ENCODE peak calls at places on chromosomes 11 and 22, in ten cellular contexts. One of them, this sample, is unnamed.

GRCh38 chr11:110243804-110244203 is 52.6 kb downstream of the RDX start:
- DNase-seq in PC-9: no peak
- DNase-seq in cardiac fibroblast: no peak
- DNase-seq in sigmoid colon: no peak
- DNase-seq in upper lobe of right lung: no peak
- DNase-seq in HL-60: no peak
- DNase-seq in tibial artery: no peak
- DNase-seq in AG04450: no peak
- DNase-seq in endothelial cell of umbilical vein: no peak
- DNase-seq in heart right ventricle: no peak
- DNase-seq in this sample: no peak

GRCh38 chr11:95888852-95889251 is 35.1 kb downstream of the MTMR2 start:
- DNase-seq in PC-9: peak
- DNase-seq in cardiac fibroblast: no peak
- DNase-seq in sigmoid colon: no peak
- DNase-seq in upper lobe of right lung: no peak
- DNase-seq in HL-60: no peak
- DNase-seq in tibial artery: no peak
- DNase-seq in AG04450: no peak
- DNase-seq in endothelial cell of umbilical vein: no peak
- DNase-seq in heart right ventricle: no peak
- DNase-seq in this sample: no peak

GRCh38 chr22:20602589-20603164 is 95.3 kb downstream of the MED15 start:
- DNase-seq in PC-9: no peak
- DNase-seq in cardiac fibroblast: no peak
- DNase-seq in sigmoid colon: no peak
- DNase-seq in upper lobe of right lung: no peak
- DNase-seq in HL-60: no peak
- DNase-seq in tibial artery: no peak
- DNase-seq in AG04450: no peak
- DNase-seq in endothelial cell of umbilical vein: no peak
- DNase-seq in heart right ventricle: no peak
- DNase-seq in this sample: no peak

GRCh38 chr11:128105511-128105910 is 481.8 kb downstream of the ETS1 start:
- DNase-seq in PC-9: no peak
- DNase-seq in cardiac fibroblast: no peak
- DNase-seq in sigmoid colon: no peak
- DNase-seq in upper lobe of right lung: no peak
- DNase-seq in HL-60: no peak
- DNase-seq in tibial artery: no peak
- DNase-seq in AG04450: no peak
- DNase-seq in endothelial cell of umbilical vein: no peak
- DNase-seq in heart right ventricle: no peak
- DNase-seq in this sample: no peak

GRCh38 chr11:33634291-33634834 is 66.3 kb downstream of the C11orf91 start:
- DNase-seq in PC-9: peak
- DNase-seq in cardiac fibroblast: peak
- DNase-seq in sigmoid colon: no peak
- DNase-seq in upper lobe of right lung: no peak
- DNase-seq in HL-60: no peak
- DNase-seq in tibial artery: no peak
- DNase-seq in AG04450: no peak
- DNase-seq in endothelial cell of umbilical vein: no peak
- DNase-seq in heart right ventricle: no peak
- DNase-seq in this sample: no peak

GRCh38 chr11:35327829-35328228 is 91.5 kb downstream of the SLC1A2 start:
- DNase-seq in PC-9: no peak
- DNase-seq in cardiac fibroblast: no peak
- DNase-seq in sigmoid colon: no peak
- DNase-seq in upper lobe of right lung: no peak
- DNase-seq in HL-60: no peak
- DNase-seq in tibial artery: no peak
- DNase-seq in AG04450: no peak
- DNase-seq in endothelial cell of umbilical vein: no peak
- DNase-seq in heart right ventricle: no peak
- DNase-seq in this sample: no peak

GRCh38 chr22:28023036-28023435 is 104.0 kb upstream of the PITPNB start:
- DNase-seq in PC-9: no peak
- DNase-seq in cardiac fibroblast: no peak
- DNase-seq in sigmoid colon: peak
- DNase-seq in upper lobe of right lung: peak
- DNase-seq in HL-60: no peak
- DNase-seq in tibial artery: no peak
- DNase-seq in AG04450: no peak
- DNase-seq in endothelial cell of umbilical vein: no peak
- DNase-seq in heart right ventricle: no peak
- DNase-seq in this sample: no peak

GRCh38 chr11:96187779-96188624 is 155.0 kb downstream of the MAML2 start:
- DNase-seq in PC-9: peak
- DNase-seq in cardiac fibroblast: peak
- DNase-seq in sigmoid colon: no peak
- DNase-seq in upper lobe of right lung: no peak
- DNase-seq in HL-60: no peak
- DNase-seq in tibial artery: peak
- DNase-seq in AG04450: no peak
- DNase-seq in endothelial cell of umbilical vein: peak
- DNase-seq in heart right ventricle: no peak
- DNase-seq in this sample: no peak

GRCh38 chr22:29994941-29995340 is 85.3 kb upstream of the HORMAD2 start:
- DNase-seq in PC-9: peak
- DNase-seq in cardiac fibroblast: peak
- DNase-seq in sigmoid colon: no peak
- DNase-seq in upper lobe of right lung: no peak
- DNase-seq in HL-60: no peak
- DNase-seq in tibial artery: no peak
- DNase-seq in AG04450: no peak
- DNase-seq in endothelial cell of umbilical vein: peak
- DNase-seq in heart right ventricle: no peak
- DNase-seq in this sample: no peak

GRCh38 chr22:29997516-29997915 is 82.7 kb upstream of the HORMAD2 start:
- DNase-seq in PC-9: no peak
- DNase-seq in cardiac fibroblast: no peak
- DNase-seq in sigmoid colon: no peak
- DNase-seq in upper lobe of right lung: no peak
- DNase-seq in HL-60: no peak
- DNase-seq in tibial artery: no peak
- DNase-seq in AG04450: no peak
- DNase-seq in endothelial cell of umbilical vein: peak
- DNase-seq in heart right ventricle: no peak
- DNase-seq in this sample: no peak

GRCh38 chr22:29992341-29993275 is 87.7 kb upstream of the HORMAD2 start:
- DNase-seq in PC-9: no peak
- DNase-seq in cardiac fibroblast: peak
- DNase-seq in sigmoid colon: no peak
- DNase-seq in upper lobe of right lung: no peak
- DNase-seq in HL-60: no peak
- DNase-seq in tibial artery: no peak
- DNase-seq in AG04450: no peak
- DNase-seq in endothelial cell of umbilical vein: no peak
- DNase-seq in heart right ventricle: no peak
- DNase-seq in this sample: no peak

GRCh38 chr22:29998627-29999026 is 81.6 kb upstream of the HORMAD2 start:
- DNase-seq in PC-9: no peak
- DNase-seq in cardiac fibroblast: peak
- DNase-seq in sigmoid colon: no peak
- DNase-seq in upper lobe of right lung: no peak
- DNase-seq in HL-60: no peak
- DNase-seq in tibial artery: no peak
- DNase-seq in AG04450: no peak
- DNase-seq in endothelial cell of umbilical vein: no peak
- DNase-seq in heart right ventricle: no peak
- DNase-seq in this sample: no peak

DNA sequence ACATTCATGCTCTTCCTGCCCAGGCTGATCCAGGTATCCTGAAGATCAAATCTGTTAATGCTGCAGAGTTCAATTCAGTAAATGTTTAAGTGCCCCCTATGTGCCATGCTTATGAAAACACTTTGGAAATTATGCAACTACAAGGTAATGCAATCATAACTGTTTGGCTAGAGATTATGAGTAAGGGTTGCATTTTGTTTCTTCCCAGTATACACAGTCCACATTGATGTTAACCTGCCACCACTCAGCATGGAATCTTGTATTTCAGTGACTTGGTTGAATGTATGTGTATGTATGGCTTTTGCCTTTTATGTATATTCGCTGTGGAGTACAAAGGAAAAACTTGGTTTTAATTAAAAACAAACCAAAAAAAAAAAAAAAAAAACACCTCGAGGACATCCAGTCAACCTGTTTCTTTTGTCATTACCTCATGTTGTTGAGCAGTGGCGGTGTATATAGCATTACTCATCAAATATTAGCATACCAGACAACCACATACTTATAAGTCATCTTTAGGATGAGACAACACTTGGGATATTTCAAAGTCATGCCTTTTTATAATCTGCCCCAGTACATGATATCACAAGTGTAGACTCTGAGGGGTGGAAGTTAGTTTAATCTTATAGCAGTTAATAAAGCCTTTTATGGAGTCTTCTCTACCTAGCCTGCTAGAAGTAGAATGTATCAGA is 86.1 kb upstream of the HORMAD2 start:
- DNase-seq in PC-9: peak
- DNase-seq in cardiac fibroblast: peak
- DNase-seq in sigmoid colon: no peak
- DNase-seq in upper lobe of right lung: no peak
- DNase-seq in HL-60: peak
- DNase-seq in tibial artery: no peak
- DNase-seq in AG04450: no peak
- DNase-seq in endothelial cell of umbilical vein: peak
- DNase-seq in heart right ventricle: no peak
- DNase-seq in this sample: no peak
- TF ChIP-seq CTCF in PC-9: peak
- TF ChIP-seq CTCF in cardiac fibroblast: peak
- TF ChIP-seq CTCF in sigmoid colon: no peak
- TF ChIP-seq CTCF in upper lobe of right lung: peak
- TF ChIP-seq CTCF in HL-60: peak
- TF ChIP-seq CTCF in tibial artery: no peak
- TF ChIP-seq CTCF in AG04450: peak
- TF ChIP-seq CTCF in endothelial cell of umbilical vein: no peak
- TF ChIP-seq CTCF in heart right ventricle: peak
- TF ChIP-seq CTCF in this sample: no peak

DNA sequence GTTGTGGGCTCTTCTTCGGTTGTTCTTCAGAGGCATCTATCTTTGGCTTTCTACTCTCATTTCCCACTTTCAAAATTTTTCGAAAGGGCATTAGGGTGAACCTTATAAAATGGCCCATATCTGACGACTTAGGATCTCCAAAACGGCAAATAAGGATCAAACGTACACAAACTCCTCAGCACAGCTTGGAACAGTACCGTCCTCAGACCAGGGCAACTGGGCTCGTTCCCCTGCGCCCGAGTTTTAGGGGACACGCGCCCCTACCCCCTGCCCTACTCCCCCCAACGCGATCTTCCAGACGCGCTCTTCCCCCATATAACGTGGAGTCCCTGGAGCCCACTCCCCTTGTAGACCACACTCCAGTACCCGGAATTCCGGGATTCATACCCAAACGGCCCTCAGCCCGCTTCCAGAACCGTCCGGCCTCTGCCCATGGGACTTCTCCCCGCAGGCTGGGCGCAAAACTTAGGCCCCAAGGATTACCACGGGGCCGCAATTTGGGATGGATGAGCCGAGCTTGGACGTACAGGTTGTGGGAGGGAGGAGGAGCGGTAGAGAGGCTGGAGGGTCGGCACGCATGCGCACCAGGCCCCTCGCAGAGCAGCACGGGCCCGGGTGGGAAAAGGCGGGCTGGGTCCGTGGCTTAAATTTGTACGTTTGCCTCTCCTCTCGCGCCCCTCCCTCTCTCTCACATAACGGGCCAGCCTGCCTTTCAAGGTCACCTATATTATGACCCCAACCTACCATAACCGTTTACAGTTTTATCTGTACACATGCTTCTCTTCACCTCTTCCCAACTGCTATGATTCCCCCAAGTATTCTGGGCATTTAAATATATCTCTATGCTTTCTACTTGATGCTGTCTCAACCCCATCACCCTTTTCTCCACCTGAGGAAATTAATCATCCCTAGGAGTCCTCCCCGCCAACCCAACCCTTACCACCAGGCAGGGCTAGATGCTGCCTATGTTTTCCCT is 3.4 kb downstream of the CCDC89 start:
- DNase-seq in PC-9: no peak
- DNase-seq in cardiac fibroblast: peak
- DNase-seq in sigmoid colon: peak
- DNase-seq in upper lobe of right lung: peak
- DNase-seq in HL-60: no peak
- DNase-seq in tibial artery: peak
- DNase-seq in AG04450: peak
- DNase-seq in endothelial cell of umbilical vein: peak
- DNase-seq in heart right ventricle: peak
- DNase-seq in this sample: no peak
- H3K4me3 ChIP-seq in PC-9: no peak
- H3K4me3 ChIP-seq in cardiac fibroblast: peak
- H3K4me3 ChIP-seq in sigmoid colon: peak
- H3K4me3 ChIP-seq in upper lobe of right lung: peak
- H3K4me3 ChIP-seq in HL-60: no peak
- H3K4me3 ChIP-seq in tibial artery: peak
- H3K4me3 ChIP-seq in AG04450: peak
- H3K4me3 ChIP-seq in endothelial cell of umbilical vein: peak
- H3K4me3 ChIP-seq in heart right ventricle: peak
- H3K4me3 ChIP-seq in this sample: peak

GRCh38 chr11:8234910-8235309 is 28.8 kb downstream of the LMO1 start:
- DNase-seq in PC-9: no peak
- DNase-seq in cardiac fibroblast: no peak
- DNase-seq in sigmoid colon: no peak
- DNase-seq in upper lobe of right lung: no peak
- DNase-seq in HL-60: no peak
- DNase-seq in tibial artery: no peak
- DNase-seq in AG04450: no peak
- DNase-seq in endothelial cell of umbilical vein: no peak
- DNase-seq in heart right ventricle: no peak
- DNase-seq in this sample: no peak

GRCh38 chr11:8234425-8234821 is 29.3 kb downstream of the LMO1 start:
- DNase-seq in PC-9: no peak
- DNase-seq in cardiac fibroblast: no peak
- DNase-seq in sigmoid colon: no peak
- DNase-seq in upper lobe of right lung: no peak
- DNase-seq in HL-60: no peak
- DNase-seq in tibial artery: no peak
- DNase-seq in AG04450: no peak
- DNase-seq in endothelial cell of umbilical vein: no peak
- DNase-seq in heart right ventricle: no peak
- DNase-seq in this sample: no peak

GRCh38 chr11:8237453-8237852 is 26.2 kb downstream of the LMO1 start:
- DNase-seq in PC-9: no peak
- DNase-seq in cardiac fibroblast: no peak
- DNase-seq in sigmoid colon: no peak
- DNase-seq in upper lobe of right lung: no peak
- DNase-seq in HL-60: no peak
- DNase-seq in tibial artery: no peak
- DNase-seq in AG04450: no peak
- DNase-seq in endothelial cell of umbilical vein: no peak
- DNase-seq in heart right ventricle: no peak
- DNase-seq in this sample: no peak

GRCh38 chr11:8233691-8234424 is 29.8 kb downstream of the LMO1 start:
- DNase-seq in PC-9: peak
- DNase-seq in cardiac fibroblast: peak
- DNase-seq in sigmoid colon: no peak
- DNase-seq in upper lobe of right lung: no peak
- DNase-seq in HL-60: no peak
- DNase-seq in tibial artery: no peak
- DNase-seq in AG04450: no peak
- DNase-seq in endothelial cell of umbilical vein: no peak
- DNase-seq in heart right ventricle: peak
- DNase-seq in this sample: no peak

GRCh38 chr11:8235925-8236324 is 27.8 kb downstream of the LMO1 start:
- DNase-seq in PC-9: no peak
- DNase-seq in cardiac fibroblast: no peak
- DNase-seq in sigmoid colon: no peak
- DNase-seq in upper lobe of right lung: no peak
- DNase-seq in HL-60: no peak
- DNase-seq in tibial artery: no peak
- DNase-seq in AG04450: no peak
- DNase-seq in endothelial cell of umbilical vein: no peak
- DNase-seq in heart right ventricle: no peak
- DNase-seq in this sample: no peak
- TF ChIP-seq CTCF in PC-9: no peak
- TF ChIP-seq CTCF in cardiac fibroblast: no peak
- TF ChIP-seq CTCF in sigmoid colon: no peak
- TF ChIP-seq CTCF in upper lobe of right lung: no peak
- TF ChIP-seq CTCF in HL-60: no peak
- TF ChIP-seq CTCF in tibial artery: no peak
- TF ChIP-seq CTCF in AG04450: no peak
- TF ChIP-seq CTCF in endothelial cell of umbilical vein: no peak
- TF ChIP-seq CTCF in heart right ventricle: no peak
- TF ChIP-seq CTCF in this sample: no peak

DNA sequence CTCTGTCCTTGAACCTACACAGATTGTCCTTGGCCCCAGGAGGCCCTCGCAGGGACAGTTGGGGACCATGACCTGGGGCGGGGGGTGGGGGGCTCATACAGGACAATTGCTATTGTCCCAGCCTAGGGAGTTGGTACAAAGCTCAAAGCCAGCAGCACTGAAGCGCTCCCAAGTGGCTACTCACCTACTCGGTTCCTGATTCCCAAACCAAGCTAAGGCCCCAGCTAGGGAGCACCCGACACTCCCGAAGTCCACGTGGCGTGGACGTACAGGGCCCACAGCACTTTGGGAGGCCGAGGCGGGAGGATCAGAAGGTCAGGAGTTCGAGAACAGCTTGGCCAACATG is 80.6 kb downstream of the CELSR1 start:
- DNase-seq in PC-9: no peak
- DNase-seq in cardiac fibroblast: no peak
- DNase-seq in sigmoid colon: no peak
- DNase-seq in upper lobe of right lung: no peak
- DNase-seq in HL-60: no peak
- DNase-seq in tibial artery: no peak
- DNase-seq in AG04450: no peak
- DNase-seq in endothelial cell of umbilical vein: no peak
- DNase-seq in heart right ventricle: no peak
- DNase-seq in this sample: no peak
- H3K4me3 ChIP-seq in PC-9: no peak
- H3K4me3 ChIP-seq in cardiac fibroblast: no peak
- H3K4me3 ChIP-seq in sigmoid colon: no peak
- H3K4me3 ChIP-seq in upper lobe of right lung: no peak
- H3K4me3 ChIP-seq in HL-60: no peak
- H3K4me3 ChIP-seq in tibial artery: no peak
- H3K4me3 ChIP-seq in AG04450: no peak
- H3K4me3 ChIP-seq in endothelial cell of umbilical vein: no peak
- H3K4me3 ChIP-seq in heart right ventricle: no peak
- H3K4me3 ChIP-seq in this sample: no peak

This sample was measured in GM12864.